ENCODE peak calls at places on chromosomes 12 and 14, in eight cellular contexts. T is foreskin keratinocyte; L is heart left ventricle; U is pancreas; J is testis; Y is CD4-positive, alpha-beta T cell; F is cardiac muscle cell; S is A549. X is an unnamed sample.

GRCh38 chr14:105879503-105879866 is 353.1 kb downstream of the TMEM121 start:
- DNase-seq in T (no peak), L (no peak), U (peak), J (no peak), Y (no peak), F (no peak), S (no peak), X (no peak)

GRCh38 chr12:59459966-59460365 is 135.9 kb upstream of the SLC16A7 start:
- DNase-seq in T (peak), L (no peak), U (no peak), J (no peak), Y (no peak), F (no peak), S (no peak), X (no peak)

GRCh38 chr14:104435147-104436046 is 144.2 kb upstream of the C14orf180 start:
- DNase-seq in T (no peak), L (no peak), U (no peak), J (no peak), Y (no peak), F (no peak), S (no peak), X (peak)

GRCh38 chr12:117045175-117045997 is 53.8 kb downstream of the TESC start:
- DNase-seq in T (no peak), L (no peak), U (no peak), J (no peak), Y (no peak), F (no peak), S (no peak), X (no peak)

GRCh38 chr12:124441443-124442190 is 125.8 kb downstream of the NCOR2 start:
- DNase-seq in T (peak), L (no peak), U (no peak), J (no peak), Y (no peak), F (no peak), S (no peak), X (no peak)

GRCh38 chr14:99672506-99673327 is 11.4 kb upstream of the CYP46A1 start:
- DNase-seq in T (no peak), L (no peak), U (no peak), J (no peak), Y (no peak), F (no peak), S (no peak), X (no peak)

GRCh38 chr14:68168460-68169109 is 349.0 kb downstream of the RAD51B start:
- DNase-seq in T (no peak), L (no peak), U (no peak), J (no peak), Y (no peak), F (no peak), S (no peak), X (no peak)

GRCh38 chr14:95040723-95041476 is 116.4 kb downstream of the DICER1 start:
- DNase-seq in T (no peak), L (no peak), U (no peak), J (no peak), Y (no peak), F (no peak), S (no peak), X (no peak)

GRCh38 chr12:23542187-23542586 is 407.3 kb downstream of the SOX5 start:
- DNase-seq in T (no peak), L (no peak), U (no peak), J (no peak), Y (no peak), F (no peak), S (no peak), X (no peak)

GRCh38 chr12:23535441-23535840 is 414.0 kb downstream of the SOX5 start:
- DNase-seq in T (no peak), L (no peak), U (no peak), J (no peak), Y (no peak), F (no peak), S (no peak), X (no peak)

GRCh38 chr12:23543767-23544166 is 405.7 kb downstream of the SOX5 start:
- DNase-seq in T (no peak), L (no peak), U (no peak), J (no peak), Y (no peak), F (no peak), S (no peak), X (no peak)

GRCh38 chr12:23536293-23536692 is 413.2 kb downstream of the SOX5 start:
- DNase-seq in T (no peak), L (no peak), U (no peak), J (no peak), Y (no peak), F (no peak), S (no peak), X (no peak)

GRCh38 chr12:23540572-23540971 is 408.9 kb downstream of the SOX5 start:
- DNase-seq in T (no peak), L (no peak), U (no peak), J (no peak), Y (no peak), F (no peak), S (no peak), X (no peak)
- H3K27ac ChIP-seq in T (no peak), L (no peak), U (no peak), J (no peak), Y (no peak), F (no peak), S (no peak), X (no peak)

GRCh38 chr12:6917491-6918231 is 3.3 kb downstream of the ENO2 start:
- DNase-seq in T (no peak), L (no peak), U (peak), J (no peak), Y (no peak), F (no peak), S (no peak), X (no peak)

GRCh38 chr12:6915789-6916285 is 1.5 kb downstream of the ENO2 start:
- DNase-seq in T (no peak), L (no peak), U (peak), J (no peak), Y (no peak), F (no peak), S (no peak), X (no peak)

GRCh38 chr12:6914246-6914947 is at the start of gene ENO2:
- DNase-seq in T (no peak), L (peak), U (peak), J (peak), Y (peak), F (peak), S (peak), X (peak)

GRCh38 chr12:6916426-6917200 is 2.2 kb downstream of the ENO2 start:
- DNase-seq in T (no peak), L (no peak), U (peak), J (no peak), Y (no peak), F (no peak), S (no peak), X (no peak)

DNA sequence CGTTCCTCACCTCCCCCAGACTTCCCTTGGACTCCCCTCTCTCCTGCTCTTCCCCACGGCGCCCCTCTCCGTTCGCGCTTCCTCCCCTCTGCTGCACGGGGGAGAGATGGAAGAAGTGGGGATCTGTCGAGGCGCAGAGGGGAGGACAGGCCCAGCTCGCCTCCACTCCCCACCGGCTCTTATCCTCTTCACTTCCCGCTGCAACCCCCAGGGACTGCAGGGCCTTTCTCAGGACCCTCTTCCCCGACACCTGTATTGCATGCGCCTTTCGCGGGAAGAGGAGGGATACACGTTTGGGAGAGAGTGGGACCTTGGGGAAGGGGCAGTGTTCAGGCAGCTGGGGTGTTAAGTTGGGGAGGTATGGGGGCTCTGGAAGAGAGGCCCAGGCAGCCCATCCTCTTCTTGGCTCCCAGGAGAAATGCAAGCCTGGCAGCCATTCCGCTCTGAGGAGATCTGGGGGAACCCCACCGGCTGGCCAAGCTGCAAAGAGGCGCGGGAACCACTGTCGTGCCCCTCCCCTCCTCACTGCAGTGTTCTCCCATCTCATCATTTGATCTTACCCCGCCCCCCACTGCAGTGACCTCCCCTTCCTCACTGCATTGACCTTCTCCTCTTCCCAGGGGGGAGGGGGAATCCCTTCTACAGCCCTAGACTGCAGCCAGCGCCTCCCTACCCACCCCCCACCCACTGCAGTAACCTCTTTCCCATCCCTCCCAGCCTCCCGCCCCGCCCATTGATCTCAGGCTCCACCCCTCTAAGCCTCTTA is 826 bp downstream of the ENO2 start:
- DNase-seq in T (no peak), L (no peak), U (peak), J (no peak), Y (no peak), F (peak), S (peak), X (no peak)
- H3K27ac ChIP-seq in T (no peak), L (peak), U (no peak), J (no peak), Y (peak), F (no peak), S (peak), X (peak)

GRCh38 chr12:12585115-12585862 is 22.6 kb upstream of the DUSP16 start:
- DNase-seq in T (peak), L (no peak), U (no peak), J (no peak), Y (no peak), F (no peak), S (no peak), X (no peak)

GRCh38 chr12:12586879-12587675 is 24.4 kb upstream of the DUSP16 start:
- DNase-seq in T (peak), L (no peak), U (no peak), J (no peak), Y (no peak), F (no peak), S (no peak), X (no peak)

GRCh38 chr12:12582193-12582881 is 19.7 kb upstream of the DUSP16 start:
- DNase-seq in T (no peak), L (no peak), U (no peak), J (no peak), Y (no peak), F (no peak), S (no peak), X (no peak)

GRCh38 chr12:12582895-12583303 is 20.2 kb upstream of the DUSP16 start:
- DNase-seq in T (no peak), L (no peak), U (no peak), J (no peak), Y (no peak), F (no peak), S (peak), X (no peak)

DNA sequence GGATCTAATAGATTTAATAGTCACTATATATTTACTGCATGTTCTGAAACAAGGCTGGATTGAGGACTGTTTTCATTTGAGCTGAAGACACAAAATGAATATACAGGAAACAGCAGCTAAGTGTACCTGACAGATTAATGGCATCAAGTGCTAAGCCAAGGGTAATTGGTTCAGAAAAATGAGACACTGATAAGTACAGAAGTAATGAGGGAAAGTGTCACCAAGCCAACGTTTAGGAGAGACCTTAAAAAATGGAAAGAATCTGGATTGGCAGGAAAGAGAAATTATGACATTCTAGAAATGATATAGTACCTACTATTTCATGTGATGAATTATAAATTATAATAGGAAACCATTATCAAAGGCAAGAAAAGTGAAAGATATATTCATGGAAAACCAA is 20.8 kb upstream of the DUSP16 start:
- DNase-seq in T (no peak), L (no peak), U (no peak), J (no peak), Y (no peak), F (no peak), S (no peak), X (no peak)
- H3K27ac ChIP-seq in T (no peak), L (no peak), U (peak), J (no peak), Y (no peak), F (no peak), S (peak), X (no peak)

DNA sequence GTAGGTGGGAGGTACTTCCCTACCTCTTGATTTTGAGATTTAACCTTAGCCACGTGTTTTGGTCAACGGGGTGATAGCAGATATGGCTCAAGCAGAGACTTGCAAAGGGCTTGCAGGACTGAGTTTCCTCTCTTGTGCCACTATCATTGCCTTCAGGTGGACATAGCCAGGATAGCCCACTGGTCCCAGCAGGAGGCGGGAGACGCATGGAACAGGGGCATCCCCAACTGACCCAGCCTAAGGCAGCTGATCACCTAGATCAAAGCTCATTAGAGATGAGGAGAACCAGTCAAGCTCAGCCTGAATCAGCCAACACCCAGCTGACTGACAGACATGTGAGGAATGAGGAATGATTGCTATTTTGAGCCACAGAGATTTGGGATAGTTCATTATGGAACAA is 49.6 kb downstream of the CALM1 start:
- DNase-seq in T (no peak), L (no peak), U (no peak), J (no peak), Y (no peak), F (no peak), S (no peak), X (no peak)
- H3K27ac ChIP-seq in T (no peak), L (no peak), U (no peak), J (no peak), Y (no peak), F (no peak), S (no peak), X (no peak)

GRCh38 chr14:81478446-81478845 is 55.2 kb downstream of the SEL1L start:
- DNase-seq in T (no peak), L (no peak), U (no peak), J (no peak), Y (no peak), F (no peak), S (no peak), X (no peak)
- H3K27ac ChIP-seq in T (no peak), L (no peak), U (no peak), J (no peak), Y (no peak), F (no peak), S (no peak), X (peak)

DNA sequence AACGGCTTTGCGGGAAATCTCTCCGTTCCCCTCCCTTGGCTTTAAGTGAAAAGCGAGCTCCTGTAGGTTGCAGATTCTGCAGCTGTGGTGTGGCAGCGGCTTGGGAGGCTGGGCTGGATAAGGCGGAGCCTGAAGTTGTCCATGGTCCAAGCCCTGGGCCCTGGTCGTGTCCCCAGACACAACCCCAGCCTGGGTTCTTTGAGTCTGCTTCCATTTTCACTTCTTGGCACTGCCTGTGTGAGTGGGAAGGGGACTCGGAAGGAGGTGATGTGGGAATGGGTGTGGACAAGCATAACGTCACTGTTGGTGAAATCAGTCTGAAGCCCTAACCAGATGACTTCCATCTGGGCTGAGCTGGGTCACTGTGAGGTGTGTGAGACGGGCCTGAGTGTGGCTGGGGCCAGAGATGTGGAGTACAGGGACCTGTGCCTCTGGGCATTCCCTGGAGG is 43.0 kb upstream of the CTDSP2 start:
- DNase-seq in T (peak), L (peak), U (no peak), J (peak), Y (no peak), F (no peak), S (no peak), X (peak)
- H3K27ac ChIP-seq in T (peak), L (peak), U (peak), J (peak), Y (no peak), F (peak), S (peak), X (peak)